ENCODE peak calls at places on chromosomes 4 and X, in seven cellular contexts. V is uterus; C is mucosa of descending colon; Q is stimulated activated CD8-positive, alpha-beta memory T cell treated with anti-CD3 and anti-CD28 coated beads, Interleukin-2, amount 100 ng/mL, for 48 hours; Z is GM06990; N is A549; Y is nephron progenitor cell. O is an unnamed sample.

GRCh38 chrX:87045352-87045751 is 472.2 kb upstream of the KLHL4 start:
- DNase-seq in N (no peak), V (no peak), Z (no peak), Q (no peak), Y (no peak), C (no peak), O (no peak)

GRCh38 chr4:61614256-61614655 is 414.1 kb downstream of the ADGRL3 start:
- DNase-seq in Y (no peak), C (no peak), Q (no peak), Z (no peak), N (no peak), V (no peak), O (no peak)

GRCh38 chrX:124641737-124642491 is 295.6 kb downstream of the SH2D1A start:
- DNase-seq in Q (no peak), N (no peak), V (no peak), Z (no peak), C (no peak), Y (no peak), O (no peak)

GRCh38 chr4:182144621-182145359 is 98.4 kb upstream of the TENM3 start:
- DNase-seq in C (no peak), N (no peak), Y (peak), Z (peak), Q (no peak), V (peak), O (peak)

GRCh38 chr4:7412586-7412975 is 22.1 kb downstream of the PSAPL1 start:
- DNase-seq in Z (no peak), Q (no peak), N (no peak), Y (no peak), V (no peak), C (no peak), O (peak)

GRCh38 chr4:42768125-42768748 is 111.3 kb upstream of the ATP8A1 start:
- DNase-seq in Q (no peak), Y (no peak), Z (no peak), V (no peak), C (no peak), N (no peak), O (peak)

GRCh38 chrX:33273521-33273920 is 62.2 kb upstream of the DMD start:
- DNase-seq in N (no peak), C (no peak), Y (no peak), Z (no peak), V (no peak), Q (no peak), O (no peak)

GRCh38 chr4:89109841-89110540 is 1.3 kb upstream of the TIGD2 start:
- DNase-seq in V (no peak), Y (no peak), Q (no peak), Z (no peak), N (no peak), C (no peak), O (no peak)

GRCh38 chr4:75889537-75890199 is 12.6 kb downstream of the PPEF2 start:
- DNase-seq in Q (no peak), C (no peak), Z (no peak), Y (no peak), N (no peak), V (no peak), O (no peak)

GRCh38 chr4:29948451-29948850 is 771.7 kb upstream of the PCDH7 start:
- DNase-seq in C (no peak), Q (no peak), Y (no peak), Z (no peak), N (no peak), V (no peak), O (no peak)

GRCh38 chr4:161252520-161253141 is 911.2 kb downstream of the FSTL5 start:
- DNase-seq in Z (no peak), C (no peak), N (peak), Y (no peak), Q (no peak), V (no peak), O (no peak)